ENCODE peak calls at places on chromosomes 7 and 10, in five cellular contexts. F is hepatocyte, Z is testis, W is neural progenitor cell, U is spleen. Y is an unnamed sample.

GRCh38 chr7:45086348-45087065 is 2.3 kb downstream of the NACAD start:
- DNase-seq in F (no peak), Z (no peak), W (no peak), U (peak; percentile 61), Y (no peak)

GRCh38 chr7:44288811-44289340 is 36.5 kb downstream of the CAMK2B start:
- DNase-seq in F (no peak), Z (no peak), W (no peak), U (peak; percentile 62), Y (no peak)

GRCh38 chr7:69373171-69374035 is 224.9 kb upstream of the AUTS2 start:
- DNase-seq in F (no peak), Z (no peak), W (no peak), U (no peak), Y (no peak)

GRCh38 chr10:15813415-15813814 is 46.9 kb downstream of the MINDY3 start:
- DNase-seq in F (no peak), Z (no peak), W (no peak), U (no peak), Y (peak; percentile 40)

GRCh38 chr7:7808156-7808555 is 89.7 kb upstream of the RPA3 start:
- DNase-seq in F (peak; percentile 26), Z (no peak), W (no peak), U (no peak), Y (peak; percentile 32)

GRCh38 chr7:12861070-12861469 is 173.6 kb downstream of the ARL4A start:
- DNase-seq in F (no peak), Z (no peak), W (no peak), U (no peak), Y (no peak)

GRCh38 chr7:100022621-100023020 is 7.2 kb downstream of the ZKSCAN1 start:
- DNase-seq in F (peak; percentile 52), Z (no peak), W (no peak), U (no peak), Y (no peak)

GRCh38 chr7:39741942-39742623 is 118.7 kb downstream of the RALA start:
- DNase-seq in F (peak; percentile 58), Z (peak; percentile 43), W (peak; percentile 78), U (no peak), Y (peak; percentile 4)

GRCh38 chr10:59276133-59276532 is 86.2 kb downstream of the FAM13C start:
- DNase-seq in F (no peak), Z (no peak), W (no peak), U (no peak), Y (no peak)

GRCh38 chr7:81846398-81846797 is 76.6 kb upstream of the HGF start:
- DNase-seq in F (peak; percentile 23), Z (no peak), W (no peak), U (no peak), Y (peak; percentile 41)

GRCh38 chr10:69901022-69901421 is 99.3 kb downstream of the COL13A1 start:
- DNase-seq in F (no peak), Z (no peak), W (no peak), U (no peak), Y (no peak)

GRCh38 chr7:33831389-33832118 is 73.8 kb upstream of the BMPER start:
- DNase-seq in F (no peak), Z (no peak), W (no peak), U (no peak), Y (no peak)

GRCh38 chr10:99984201-99984600 is 25.5 kb downstream of the DNMBP start:
- DNase-seq in F (peak; percentile 12), Z (no peak), W (no peak), U (no peak), Y (no peak)

GRCh38 chr7:70325509-70326101 is 727.3 kb downstream of the AUTS2 start:
- DNase-seq in F (peak; percentile 28), Z (no peak), W (no peak), U (no peak), Y (peak; percentile 25)

GRCh38 chr7:32108651-32109050 is 38.4 kb upstream of the PDE1C start:
- DNase-seq in F (no peak), Z (no peak), W (no peak), U (no peak), Y (no peak)

GRCh38 chr7:2405601-2406345 is 2.4 kb downstream of the CHST12 start:
- DNase-seq in F (no peak), Z (no peak), W (no peak), U (peak; percentile 86), Y (no peak)

GRCh38 chr10:88282876-88283275 is 300.2 kb downstream of the RNLS start:
- DNase-seq in F (no peak), Z (no peak), W (no peak), U (no peak), Y (no peak)

GRCh38 chr10:104809288-104810090 is 168.4 kb downstream of the SORCS3 start:
- DNase-seq in F (peak; percentile 26), Z (no peak), W (no peak), U (no peak), Y (no peak)

GRCh38 chr10:73163096-73163495 is 4.7 kb downstream of the ECD start:
- DNase-seq in F (no peak), Z (no peak), W (no peak), U (no peak), Y (no peak)

GRCh38 chr7:43138710-43139601 is 26.5 kb downstream of the HECW1 start:
- DNase-seq in F (no peak), Z (no peak), W (peak; percentile 60), U (no peak), Y (peak; percentile 85)

GRCh38 chr10:89793649-89794254 is 92.4 kb downstream of the KIF20B start:
- DNase-seq in F (peak; percentile 85), Z (peak; percentile 50), W (peak; percentile 82), U (no peak), Y (peak; percentile 59)

GRCh38 chr7:118184392-118184899 is 482 bp downstream of the LSM8 start:
- DNase-seq in F (no peak), Z (no peak), W (no peak), U (no peak), Y (no peak)

GRCh38 chr10:60048146-60048545 is 141.8 kb upstream of the CCDC6 start:
- DNase-seq in F (peak; percentile 17), Z (no peak), W (peak; percentile 80), U (no peak), Y (no peak)

GRCh38 chr7:11539853-11540252 is 292.1 kb downstream of the THSD7A start:
- DNase-seq in F (no peak), Z (no peak), W (no peak), U (no peak), Y (no peak)

GRCh38 chr10:60394444-60394843 is 4.8 kb upstream of the ANK3 start:
- DNase-seq in F (no peak), Z (no peak), W (no peak), U (no peak), Y (no peak)

GRCh38 chr10:44384601-44385422 is at the start of gene CXCL12:
- DNase-seq in F (peak; percentile 44), Z (peak; percentile 34), W (peak; percentile 74), U (peak; percentile 80), Y (no peak)

GRCh38 chr7:106045139-106045538 is 67.0 kb downstream of the SYPL1 start:
- DNase-seq in F (no peak), Z (no peak), W (no peak), U (no peak), Y (no peak)

GRCh38 chr7:5216931-5217330 is 26.9 kb downstream of the WIPI2 start:
- DNase-seq in F (no peak), Z (no peak), W (no peak), U (peak; percentile 46), Y (no peak)
- H3K36me3 ChIP-seq in F (no peaks in the 10 kb centered on the region), Z (peaks cover 4% of the 10 kb centered on the region), W (peaks cover 3% of the 10 kb centered on the region), U (peaks cover 100% of the 10 kb centered on the region), Y (peaks cover 52% of the 10 kb centered on the region)

GRCh38 chr10:124989526-124989925 is 47.6 kb downstream of the ZRANB1 start:
- DNase-seq in F (no peak), Z (no peak), W (no peak), U (no peak), Y (no peak)
- H3K36me3 ChIP-seq in F (no peaks in the 10 kb centered on the region), Z (peaks cover 2% of the 10 kb centered on the region), W (peaks cover 6% of the 10 kb centered on the region), U (peaks cover 99% of the 10 kb centered on the region), Y (peaks cover 63% of the 10 kb centered on the region)

DNA sequence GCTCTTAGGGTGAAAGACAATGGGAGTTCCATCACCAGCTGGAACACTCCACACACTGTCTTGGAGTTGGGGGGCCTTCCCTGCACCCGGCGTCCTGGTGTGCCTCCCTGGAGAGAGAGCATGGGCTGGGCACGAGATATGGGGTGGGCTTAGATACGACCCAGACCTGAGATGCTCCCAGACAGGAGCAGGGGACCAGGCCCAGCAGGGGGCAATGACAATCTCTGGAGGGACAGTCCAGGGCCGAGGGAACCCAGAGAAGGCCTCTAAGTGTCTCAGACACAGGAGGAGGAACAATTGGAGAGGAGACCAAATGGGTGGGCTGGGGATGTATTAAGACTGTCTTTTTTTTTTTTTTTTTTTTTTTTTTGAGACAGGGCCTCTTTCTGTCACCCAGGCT is 40.0 kb downstream of the MYL10 start:
- DNase-seq in F (no peak), Z (no peak), W (no peak), U (no peak), Y (no peak)
- H3K36me3 ChIP-seq in F (no peaks in the 10 kb centered on the region), Z (no peaks in the 10 kb centered on the region), W (no peaks in the 10 kb centered on the region), U (no peaks in the 10 kb centered on the region), Y (no peaks in the 10 kb centered on the region)

GRCh38 chr7:152203095-152203494 is 177.6 kb downstream of the GALNT11 start:
- DNase-seq in F (no peak), Z (no peak), W (no peak), U (no peak), Y (no peak)
- H3K36me3 ChIP-seq in F (no peaks in the 10 kb centered on the region), Z (no peaks in the 10 kb centered on the region), W (peaks cover 4% of the 10 kb centered on the region), U (peaks cover 93% of the 10 kb centered on the region), Y (peaks cover 6% of the 10 kb centered on the region)

DNA sequence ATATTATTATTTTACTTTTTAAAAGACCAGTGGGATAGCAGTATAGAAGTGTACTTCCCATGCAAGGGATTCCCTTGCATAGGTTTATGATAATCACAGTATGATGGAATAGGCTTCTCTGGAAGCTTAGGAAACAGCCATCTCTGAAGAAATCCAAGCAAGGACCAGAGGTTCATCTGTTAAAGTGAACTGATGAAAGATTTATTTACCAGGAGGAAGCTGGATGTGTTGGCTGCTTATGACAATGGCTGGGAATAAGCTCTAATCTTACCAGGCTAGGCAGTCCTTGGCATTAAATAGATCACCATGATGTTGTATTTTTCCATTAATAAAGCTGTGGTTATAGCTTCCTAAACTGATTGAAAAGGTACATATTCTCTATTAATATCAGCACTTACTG is 32.0 kb downstream of the FRA10AC1 start:
- DNase-seq in F (no peak), Z (no peak), W (no peak), U (no peak), Y (no peak)
- H3K36me3 ChIP-seq in F (no peaks in the 10 kb centered on the region), Z (no peaks in the 10 kb centered on the region), W (no peaks in the 10 kb centered on the region), U (peaks cover 99% of the 10 kb centered on the region), Y (peaks cover 24% of the 10 kb centered on the region)

Y was measured in brain microvascular endothelial cell.